ENCODE peak calls at places on chromosomes 2 and 18, in eight cellular contexts. H is A549, J is GM12878, E is stomach, B is esophagus muscularis mucosa, M is SK-N-SH, Q is transverse colon, G is tibial nerve. X is an unnamed sample.
A peak's percentile ranks its signal among the peaks of the same experiment; 100 is the strongest.

GRCh38 chr18:41530959-41531358 is 424.1 kb upstream of the PIK3C3 start:
- DNase-seq in H (no peak), J (no peak), E (no peak), B (no peak), M (no peak), Q (no peak), G (no peak), X (no peak)

GRCh38 chr2:26768759-26769500 is 4.8 kb downstream of the SLC35F6 start:
- DNase-seq in H (peak; percentile 69), J (no peak), E (peak; percentile 65), B (peak; percentile 96), M (no peak), Q (peak; percentile 70), G (peak; percentile 82), X (no peak)

GRCh38 chr2:114009125-114009923 is 119.4 kb downstream of the ACTR3 start:
- DNase-seq in H (no peak), J (no peak), E (no peak), B (no peak), M (no peak), Q (no peak), G (no peak), X (no peak)

GRCh38 chr2:26503238-26503880 is 25.4 kb upstream of the OTOF start:
- DNase-seq in H (peak; percentile 91), J (no peak), E (peak; percentile 82), B (no peak), M (peak; percentile 52), Q (peak; percentile 85), G (peak; percentile 45), X (peak; percentile 74)

GRCh38 chr18:62555135-62555534 is 32.3 kb downstream of the ZCCHC2 start:
- DNase-seq in H (no peak), J (no peak), E (no peak), B (no peak), M (no peak), Q (no peak), G (no peak), X (no peak)

GRCh38 chr2:96245609-96246390 is 20.0 kb downstream of the TMEM127 start:
- DNase-seq in H (no peak), J (no peak), E (no peak), B (no peak), M (no peak), Q (no peak), G (no peak), X (no peak)

GRCh38 chr2:10989151-10989550 is 77.4 kb downstream of the KCNF1 start:
- DNase-seq in H (no peak), J (no peak), E (no peak), B (no peak), M (no peak), Q (no peak), G (no peak), X (no peak)

GRCh38 chr18:50829644-50830043 is 9.8 kb upstream of the MRO start:
- DNase-seq in H (no peak), J (no peak), E (no peak), B (no peak), M (no peak), Q (no peak), G (no peak), X (no peak)

GRCh38 chr2:109128466-109129355 is at the start of gene SH3RF3:
- DNase-seq in H (peak; percentile 61), J (no peak), E (peak; percentile 44), B (no peak), M (peak; percentile 81), Q (peak; percentile 25), G (peak; percentile 19), X (peak; percentile 49)

GRCh38 chr18:22734812-22735627 is 198.1 kb upstream of the RBBP8 start:
- DNase-seq in H (no peak), J (no peak), E (no peak), B (no peak), M (no peak), Q (no peak), G (no peak), X (no peak)

GRCh38 chr2:30686000-30686399 is 121.2 kb downstream of the CAPN13 start:
- DNase-seq in H (peak; percentile 55), J (no peak), E (no peak), B (peak; percentile 75), M (peak; percentile 50), Q (no peak), G (no peak), X (no peak)

DNA sequence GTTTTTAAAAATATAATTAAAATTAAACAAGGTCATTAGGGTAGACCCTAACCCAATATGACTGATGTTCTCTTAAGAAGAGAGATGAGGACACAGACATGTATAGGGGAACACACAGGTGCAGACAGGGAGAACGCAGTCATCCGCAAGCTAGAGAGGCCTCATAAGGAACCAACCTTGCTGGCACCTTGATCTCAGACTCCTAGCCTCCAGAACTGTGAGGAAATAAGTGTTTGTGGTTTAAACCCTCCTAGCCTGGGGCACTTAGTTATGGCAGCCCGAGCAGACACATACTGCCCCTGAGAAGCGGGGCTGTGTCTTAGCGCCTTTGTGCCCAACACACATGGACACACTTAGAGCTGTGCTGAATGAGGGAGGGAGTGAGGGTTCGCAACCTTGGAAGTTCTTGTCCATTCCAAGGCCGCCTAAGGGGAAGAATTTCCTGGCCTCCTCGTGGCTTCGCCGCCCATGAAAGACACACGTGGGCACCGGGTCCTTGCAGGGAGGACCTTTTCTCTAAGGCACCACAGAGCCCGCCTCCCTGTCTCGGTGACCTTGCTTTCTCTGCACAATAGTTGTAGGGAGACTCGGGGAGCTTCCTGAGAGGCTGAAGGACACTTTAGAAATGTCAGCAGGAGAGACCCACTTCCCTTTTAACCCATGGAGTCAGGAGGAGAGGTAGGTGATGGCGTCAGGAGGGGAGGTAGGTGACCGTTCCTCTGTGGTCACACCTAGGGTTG is 224.5 kb upstream of the HDAC4 start:
- DNase-seq in H (no peak), J (no peak), E (no peak), B (no peak), M (no peak), Q (no peak), G (no peak), X (no peak)
- H3K27ac ChIP-seq in H (no peak overlapping the region), J (no peak overlapping the region), E (no peak overlapping the region), B (no peak overlapping the region), M (no peak overlapping the region), Q (no peak overlapping the region), G (no peak overlapping the region), X (no peak overlapping the region)

DNA sequence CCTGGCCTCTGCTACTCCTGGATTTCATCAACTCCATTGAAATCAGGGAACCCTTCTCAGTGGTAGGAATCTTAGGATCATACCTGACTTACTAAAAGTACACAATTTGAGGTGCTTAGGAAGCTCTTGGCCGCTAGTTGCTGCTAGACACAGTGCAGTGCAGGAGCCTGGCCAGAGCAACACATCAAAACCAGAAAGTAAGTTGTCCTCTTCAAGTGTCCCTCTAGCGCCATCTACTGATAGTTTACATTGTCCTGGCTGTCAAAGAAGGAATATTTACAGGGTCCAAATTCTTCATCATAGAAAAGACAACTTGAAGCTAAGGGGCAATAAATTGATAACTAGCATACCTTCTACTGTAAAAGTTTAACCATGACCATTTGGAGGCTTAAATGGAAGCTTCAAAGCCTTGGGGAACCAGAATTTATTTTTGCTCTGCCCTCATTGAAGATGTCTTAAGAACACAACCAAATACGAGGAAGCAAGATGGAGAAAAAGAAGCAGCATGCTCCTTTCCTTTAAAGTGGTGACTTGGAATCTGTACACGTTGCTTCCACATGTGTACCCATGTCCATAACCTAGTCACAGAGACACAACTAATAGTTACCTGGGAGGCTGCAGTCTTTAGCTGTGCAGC is 889.1 kb upstream of the GCFC2 start:
- DNase-seq in H (peak; percentile 81), J (peak; percentile 43), E (peak; percentile 60), B (no peak), M (peak; percentile 35), Q (peak; percentile 41), G (peak; percentile 44), X (no peak)
- TF ChIP-seq EP300 in H (no peak), J (no peak), E (no peak), B (no peak), M (no peak), Q (no peak), G (no peak), X (no peak)

GRCh38 chr2:190837417-190837816 is 43.2 kb upstream of the GLS start:
- DNase-seq in H (peak; percentile 55), J (no peak), E (no peak), B (no peak), M (no peak), Q (no peak), G (no peak), X (no peak)

GRCh38 chr2:190838492-190838910 is 42.1 kb upstream of the GLS start:
- DNase-seq in H (peak; percentile 57), J (no peak), E (no peak), B (no peak), M (no peak), Q (no peak), G (no peak), X (no peak)

GRCh38 chr2:190835303-190835930 is 45.2 kb upstream of the GLS start:
- DNase-seq in H (peak; percentile 56), J (no peak), E (no peak), B (no peak), M (peak; percentile 12), Q (no peak), G (peak; percentile 36), X (peak; percentile 67)

GRCh38 chr2:190836767-190837166 is 43.9 kb upstream of the GLS start:
- DNase-seq in H (no peak), J (no peak), E (no peak), B (no peak), M (no peak), Q (no peak), G (no peak), X (no peak)

GRCh38 chr2:190837991-190838390 is 42.6 kb upstream of the GLS start:
- DNase-seq in H (no peak), J (no peak), E (no peak), B (no peak), M (no peak), Q (no peak), G (no peak), X (no peak)
- H3K4me3 ChIP-seq in H (no peak overlapping the region), J (no peak overlapping the region), E (no peak overlapping the region), B (no peak overlapping the region), M (peak overlapping the region; percentile 11), Q (no peak overlapping the region), G (no peak overlapping the region), X (no peak overlapping the region)

GRCh38 chr2:46008082-46008870 is 288.9 kb upstream of the EPAS1 start:
- DNase-seq in H (no peak), J (no peak), E (no peak), B (no peak), M (no peak), Q (peak; percentile 57), G (no peak), X (no peak)

GRCh38 chr2:46009315-46009714 is 287.9 kb upstream of the EPAS1 start:
- DNase-seq in H (no peak), J (no peak), E (no peak), B (no peak), M (no peak), Q (no peak), G (no peak), X (no peak)

GRCh38 chr2:46009772-46010171 is 287.4 kb upstream of the EPAS1 start:
- DNase-seq in H (no peak), J (no peak), E (no peak), B (no peak), M (no peak), Q (no peak), G (no peak), X (no peak)

GRCh38 chr2:46006634-46007033 is 290.6 kb upstream of the EPAS1 start:
- DNase-seq in H (peak; percentile 24), J (no peak), E (no peak), B (peak; percentile 64), M (no peak), Q (no peak), G (no peak), X (no peak)

DNA sequence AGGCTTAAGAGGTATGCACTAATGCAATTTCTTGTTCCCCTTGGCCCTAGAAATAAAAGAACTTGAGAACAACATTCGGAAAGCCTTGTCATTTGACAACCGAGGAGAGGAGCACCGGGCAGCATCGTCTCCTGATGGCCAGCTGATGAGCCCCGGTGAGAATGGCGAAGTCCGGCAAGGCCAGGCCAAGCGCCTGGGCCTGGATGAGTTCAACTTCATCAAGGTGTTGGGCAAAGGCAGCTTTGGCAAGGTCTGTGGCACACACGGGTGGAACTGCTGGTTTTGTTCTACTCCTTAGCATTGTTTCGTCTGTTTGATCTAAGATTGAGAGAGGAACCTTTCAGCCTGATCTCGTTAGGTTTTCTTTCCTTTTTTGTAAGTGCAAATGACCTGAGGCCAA is 289.8 kb upstream of the EPAS1 start:
- DNase-seq in H (no peak), J (no peak), E (no peak), B (peak; percentile 70), M (no peak), Q (no peak), G (no peak), X (no peak)
- H3K27ac ChIP-seq in H (no peak overlapping the region), J (no peak overlapping the region), E (no peak overlapping the region), B (no peak overlapping the region), M (no peak overlapping the region), Q (no peak overlapping the region), G (no peak overlapping the region), X (no peak overlapping the region)